ENCODE peak calls at places on chromosomes 6 and 20, in six cellular contexts. T, U, H, X, W and K are unnamed samples.
A peak's percentile ranks its signal among the peaks of the same experiment; 100 is the strongest.

GRCh38 chr20:52103911-52104545 is 87.6 kb downstream of the ZFP64 start:
- DNase-seq in T (no peak), U (no peak), H (no peak), X (no peak), W (peak; percentile 69), K (peak; percentile 19)

GRCh38 chr20:43995645-43996044 is 81.0 kb downstream of the TOX2 start:
- DNase-seq in T (no peak), U (no peak), H (no peak), X (no peak), W (no peak), K (no peak)

GRCh38 chr20:57008217-57008616 is 258.2 kb downstream of the BMP7 start:
- DNase-seq in T (no peak), U (no peak), H (no peak), X (peak; percentile 76), W (no peak), K (peak; percentile 57)

GRCh38 chr20:37777556-37777955 is 83.7 kb downstream of the CTNNBL1 start:
- DNase-seq in T (no peak), U (no peak), H (no peak), X (no peak), W (no peak), K (no peak)

GRCh38 chr20:10536531-10536930 is 101.4 kb downstream of the SLX4IP start:
- DNase-seq in T (no peak), U (no peak), H (no peak), X (peak; percentile 73), W (peak; percentile 61), K (no peak)

GRCh38 chr6:47009583-47009982 is 32.5 kb downstream of the ADGRF1 start:
- DNase-seq in T (no peak), U (no peak), H (no peak), X (no peak), W (no peak), K (no peak)

GRCh38 chr20:31515072-31515774 is 981 bp downstream of the HM13 start:
- DNase-seq in T (no peak), U (no peak), H (no peak), X (no peak), W (no peak), K (no peak)

GRCh38 chr6:139832906-139833305 is 458.5 kb upstream of the CITED2 start:
- DNase-seq in T (no peak), U (no peak), H (no peak), X (no peak), W (no peak), K (no peak)

GRCh38 chr6:137013738-137014602 is 30.8 kb downstream of the IL20RA start:
- DNase-seq in T (no peak), U (peak; percentile 80), H (no peak), X (peak; percentile 75), W (no peak), K (peak; percentile 88)

GRCh38 chr6:169921853-169922779 is 170.7 kb downstream of the ERMARD start:
- DNase-seq in T (no peak), U (no peak), H (no peak), X (no peak), W (no peak), K (no peak)

GRCh38 chr20:61755971-61756421 is 309.7 kb downstream of the TAF4 start:
- DNase-seq in T (no peak), U (no peak), H (no peak), X (no peak), W (no peak), K (no peak)

GRCh38 chr6:169332250-169332649 is 78.6 kb upstream of the THBS2 start:
- DNase-seq in T (no peak), U (no peak), H (no peak), X (no peak), W (no peak), K (no peak)

GRCh38 chr6:138107752-138108592 is 753 bp upstream of the PERP start:
- DNase-seq in T (peak; percentile 89), U (no peak), H (peak; percentile 85), X (peak; percentile 25), W (peak; percentile 54), K (peak; percentile 45)

GRCh38 chr20:2533118-2533517 is 3.3 kb upstream of the TMC2 start:
- DNase-seq in T (no peak), U (no peak), H (no peak), X (no peak), W (no peak), K (no peak)

GRCh38 chr6:147023581-147023980 is 180.6 kb upstream of the STXBP5 start:
- DNase-seq in T (no peak), U (no peak), H (no peak), X (no peak), W (no peak), K (no peak)

GRCh38 chr6:37868447-37868825 is 48.9 kb downstream of the ZFAND3 start:
- DNase-seq in T (no peak), U (no peak), H (no peak), X (peak; percentile 55), W (no peak), K (no peak)

GRCh38 chr6:11710968-11711643 is 67.5 kb downstream of the ADTRP start:
- DNase-seq in T (no peak), U (no peak), H (no peak), X (no peak), W (no peak), K (no peak)

GRCh38 chr6:14656676-14657075 is 539.1 kb downstream of the CD83 start:
- DNase-seq in T (no peak), U (no peak), H (no peak), X (no peak), W (no peak), K (no peak)

GRCh38 chr6:157613011-157613522 is 210.0 kb upstream of the SNX9 start:
- DNase-seq in T (no peak), U (peak; percentile 68), H (no peak), X (peak; percentile 86), W (no peak), K (peak; percentile 84)

GRCh38 chr6:11921017-11921438 is 91.1 kb upstream of the HIVEP1 start:
- DNase-seq in T (peak; percentile 70), U (peak; percentile 77), H (peak; percentile 66), X (peak; percentile 90), W (peak; percentile 48), K (peak; percentile 90)

GRCh38 chr6:31738048-31738979 is 1.5 kb upstream of the MSH5 start:
- DNase-seq in T (peak; percentile 75), U (no peak), H (peak; percentile 76), X (peak; percentile 73), W (peak; percentile 38), K (peak; percentile 71)

GRCh38 chr6:142605922-142606321 is 304.1 kb downstream of the ADGRG6 start:
- DNase-seq in T (no peak), U (no peak), H (no peak), X (no peak), W (no peak), K (peak; percentile 59)

GRCh38 chr6:164928366-164929154 is 380.8 kb downstream of the C6orf118 start:
- DNase-seq in T (no peak), U (no peak), H (no peak), X (no peak), W (no peak), K (no peak)

GRCh38 chr20:1299522-1299921 is 29.4 kb downstream of the SDCBP2 start:
- DNase-seq in T (no peak), U (no peak), H (peak; percentile 59), X (peak; percentile 32), W (peak; percentile 66), K (no peak)

GRCh38 chr6:169235286-169235685 is 18.4 kb downstream of the THBS2 start:
- DNase-seq in T (no peak), U (no peak), H (no peak), X (no peak), W (no peak), K (no peak)

GRCh38 chr6:47061631-47062300 is 19.6 kb upstream of the ADGRF1 start:
- DNase-seq in T (no peak), U (no peak), H (no peak), X (peak; percentile 63), W (no peak), K (no peak)

GRCh38 chr20:62426678-62427077 is 661 bp downstream of the RBBP8NL start:
- DNase-seq in T (no peak), U (no peak), H (peak; percentile 68), X (peak; percentile 71), W (peak; percentile 77), K (no peak)

GRCh38 chr6:132354517-132355167 is 46.6 kb downstream of the MOXD1 start:
- DNase-seq in T (no peak), U (no peak), H (peak; percentile 36), X (peak; percentile 6), W (no peak), K (no peak)

GRCh38 chr6:36423101-36423824 is 19.4 kb downstream of the PXT1 start:
- DNase-seq in T (peak; percentile 99), U (peak; percentile 81), H (peak; percentile 99), X (peak; percentile 99), W (peak; percentile 98), K (peak; percentile 88)

GRCh38 chr20:3818155-3819151 is 1.9 kb upstream of the AP5S1 start:
- DNase-seq in T (peak; percentile 74), U (no peak), H (peak; percentile 72), X (peak; percentile 93), W (peak; percentile 87), K (no peak)

GRCh38 chr20:46073443-46073842 is 16.3 kb downstream of the NCOA5 start:
- DNase-seq in T (no peak), U (peak; percentile 8), H (no peak), X (no peak), W (no peak), K (peak; percentile 61)

GRCh38 chr20:34042286-34042685 is 48.6 kb downstream of the RALY start:
- DNase-seq in T (no peak), U (no peak), H (no peak), X (no peak), W (no peak), K (no peak)

GRCh38 chr6:130364224-130364780 is 1.5 kb upstream of the TMEM200A start:
- DNase-seq in T (no peak), U (no peak), H (no peak), X (no peak), W (no peak), K (no peak)

GRCh38 chr6:17167327-17167979 is 65.6 kb downstream of the STMND1 start:
- DNase-seq in T (no peak), U (no peak), H (peak; percentile 53), X (peak; percentile 80), W (peak; percentile 87), K (peak; percentile 57)

GRCh38 chr6:28462401-28462800 is 19.1 kb upstream of the ZSCAN23 start:
- DNase-seq in T (no peak), U (peak; percentile 16), H (no peak), X (no peak), W (no peak), K (no peak)

GRCh38 chr20:19427480-19427879 is 215.0 kb downstream of the SLC24A3 start:
- DNase-seq in T (no peak), U (no peak), H (peak; percentile 31), X (no peak), W (no peak), K (no peak)